ENCODE peak calls at places on chromosomes 13 and 19, in ten cellular contexts. M is activated CD8-positive, alpha-beta memory T cell treated with anti-CD3 and anti-CD28 coated beads for 24 hours; W is activated CD4-positive, alpha-beta T cell treated with anti-CD3 and anti-CD28 coated beads, Interleukin-2, amount 50 U/mL, for 1 hour; J is endodermal cell; T is ACHN; U is NCI-H2227 treated with DMSO at 0.1 percent for 48 hours; C is heart left ventricle; P is A172; A is EL; D is Kasumi-1. K is an unnamed sample.

GRCh38 chr13:80973721-80974120 is 632.8 kb upstream of the SPRY2 start:
- DNase-seq in M (no peak), W (no peak), J (no peak), T (no peak), U (no peak), C (no peak), P (no peak), A (no peak), D (no peak), K (no peak)

GRCh38 chr13:76856141-76856571 is 30.0 kb downstream of the KCTD12 start:
- DNase-seq in M (no peak), W (no peak), J (no peak), T (peak), U (no peak), C (no peak), P (peak), A (peak), D (no peak), K (no peak)

GRCh38 chr19:9917322-9917721 is 19.0 kb downstream of the OLFM2 start:
- DNase-seq in M (no peak), W (no peak), J (peak), T (peak), U (peak), C (no peak), P (peak), A (peak), D (peak), K (no peak)

GRCh38 chr19:41225238-41226052 is 6.4 kb downstream of the AXL start:
- DNase-seq in M (peak), W (peak), J (no peak), T (peak), U (peak), C (no peak), P (peak), A (peak), D (no peak), K (peak)

GRCh38 chr13:59492030-59492636 is 671.6 kb downstream of the DIAPH3 start:
- DNase-seq in M (no peak), W (no peak), J (no peak), T (no peak), U (no peak), C (no peak), P (no peak), A (peak), D (no peak), K (no peak)

GRCh38 chr13:32316030-32316344 is 679 bp downstream of the BRCA2 start:
- DNase-seq in M (no peak), W (no peak), J (no peak), T (no peak), U (no peak), C (no peak), P (peak), A (no peak), D (no peak), K (no peak)

GRCh38 chr13:99042851-99043250 is 65.0 kb upstream of the DOCK9 start:
- DNase-seq in M (no peak), W (no peak), J (no peak), T (no peak), U (no peak), C (no peak), P (no peak), A (no peak), D (no peak), K (no peak)

GRCh38 chr19:29785360-29785759 is 26.4 kb upstream of the CCNE1 start:
- DNase-seq in M (no peak), W (no peak), J (peak), T (no peak), U (no peak), C (no peak), P (no peak), A (no peak), D (no peak), K (no peak)

GRCh38 chr19:38626401-38626800 is 7.4 kb downstream of the EIF3K start:
- DNase-seq in M (no peak), W (no peak), J (no peak), T (no peak), U (no peak), C (no peak), P (no peak), A (no peak), D (no peak), K (no peak)

GRCh38 chr13:95319551-95320274 is 18.5 kb upstream of the ABCC4 start:
- DNase-seq in M (no peak), W (no peak), J (no peak), T (no peak), U (no peak), C (no peak), P (no peak), A (no peak), D (no peak), K (no peak)

GRCh38 chr19:17751103-17751911 is at the start of gene FCHO1:
- DNase-seq in M (peak), W (peak), J (no peak), T (no peak), U (no peak), C (peak), P (no peak), A (no peak), D (peak), K (peak)

GRCh38 chr13:101706651-101707050 is 254.2 kb downstream of the ITGBL1 start:
- DNase-seq in M (no peak), W (no peak), J (no peak), T (peak), U (no peak), C (peak), P (peak), A (peak), D (peak), K (no peak)

GRCh38 chr13:30175166-30175565 is 132.2 kb downstream of the KATNAL1 start:
- DNase-seq in M (no peak), W (no peak), J (no peak), T (no peak), U (no peak), C (no peak), P (no peak), A (no peak), D (no peak), K (no peak)

GRCh38 chr19:33029746-33030303 is 34.9 kb downstream of the RHPN2 start:
- DNase-seq in M (no peak), W (no peak), J (no peak), T (no peak), U (no peak), C (no peak), P (no peak), A (no peak), D (no peak), K (no peak)

GRCh38 chr13:26442541-26442940 is 114.9 kb upstream of the WASF3 start:
- DNase-seq in M (no peak), W (no peak), J (no peak), T (no peak), U (no peak), C (no peak), P (no peak), A (peak), D (no peak), K (no peak)

GRCh38 chr19:13804830-13805683 is 9.8 kb downstream of the ZSWIM4 start:
- DNase-seq in M (no peak), W (no peak), J (peak), T (no peak), U (no peak), C (peak), P (no peak), A (no peak), D (no peak), K (no peak)

K was measured in activated effector memory CD4-positive, alpha-beta T cell treated with anti-CD3 and anti-CD28 coated beads, Interleukin-2, amount 50 U/mL, for 16 hours.